ENCODE peak calls at places on chromosomes 11 and 22, in four cellular contexts. One of them, this sample, is unnamed.

GRCh38 chr11:133966924-133967598 is 10.3 kb upstream of the IGSF9B start:
- DNase-seq in mucosa of descending colon: peak; percentile 59
- DNase-seq in IMR-90: no peak
- DNase-seq in upper lobe of right lung: no peak
- DNase-seq in this sample: peak; percentile 61

GRCh38 chr22:40187389-40187788 is 9.7 kb downstream of the TNRC6B start:
- DNase-seq in IMR-90: no peak
- DNase-seq in upper lobe of right lung: no peak
- DNase-seq in mucosa of descending colon: no peak
- DNase-seq in this sample: no peak

GRCh38 chr11:45655347-45655756 is 10.1 kb downstream of the CHST1 start:
- DNase-seq in IMR-90: peak; percentile 51
- DNase-seq in mucosa of descending colon: peak; percentile 76
- DNase-seq in upper lobe of right lung: peak; percentile 85
- DNase-seq in this sample: peak; percentile 37

GRCh38 chr11:78744202-78744601 is 169.5 kb upstream of the NARS2 start:
- DNase-seq in upper lobe of right lung: no peak
- DNase-seq in mucosa of descending colon: no peak
- DNase-seq in IMR-90: no peak
- DNase-seq in this sample: no peak

GRCh38 chr11:126878892-126879291 is 121.7 kb downstream of the KIRREL3 start:
- DNase-seq in mucosa of descending colon: no peak
- DNase-seq in upper lobe of right lung: no peak
- DNase-seq in IMR-90: no peak
- DNase-seq in this sample: no peak

GRCh38 chr11:125073616-125074483 is 10.7 kb downstream of the SLC37A2 start:
- DNase-seq in upper lobe of right lung: peak; percentile 46
- DNase-seq in mucosa of descending colon: no peak
- DNase-seq in IMR-90: no peak
- DNase-seq in this sample: no peak

GRCh38 chr11:1696608-1697570 is at the start of gene KRTAP5-6:
- DNase-seq in IMR-90: no peak
- DNase-seq in mucosa of descending colon: no peak
- DNase-seq in upper lobe of right lung: no peak
- DNase-seq in this sample: no peak

GRCh38 chr11:124673333-124674167 is at the start of the genes SIAE and SPA17:
- DNase-seq in IMR-90: peak; percentile 95
- DNase-seq in upper lobe of right lung: peak; percentile 98
- DNase-seq in mucosa of descending colon: peak; percentile 98
- DNase-seq in this sample: peak; percentile 63

GRCh38 chr11:99069831-99070444 is 49.2 kb downstream of the CNTN5 start:
- DNase-seq in IMR-90: no peak
- DNase-seq in mucosa of descending colon: no peak
- DNase-seq in upper lobe of right lung: no peak
- DNase-seq in this sample: no peak

GRCh38 chr11:107859459-107860239 is 1.1 kb upstream of the SLC35F2 start:
- DNase-seq in mucosa of descending colon: peak; percentile 80
- DNase-seq in IMR-90: no peak
- DNase-seq in upper lobe of right lung: no peak
- DNase-seq in this sample: no peak

GRCh38 chr22:21593406-21594232 is 26.1 kb downstream of the UBE2L3 start:
- DNase-seq in IMR-90: no peak
- DNase-seq in mucosa of descending colon: no peak
- DNase-seq in upper lobe of right lung: no peak
- DNase-seq in this sample: no peak

GRCh38 chr11:12260731-12261521 is 116.4 kb upstream of the PARVA start:
- DNase-seq in upper lobe of right lung: no peak
- DNase-seq in IMR-90: no peak
- DNase-seq in mucosa of descending colon: no peak
- DNase-seq in this sample: no peak

GRCh38 chr11:93528757-93529639 is 14.2 kb downstream of the SMCO4 start:
- DNase-seq in upper lobe of right lung: no peak
- DNase-seq in mucosa of descending colon: no peak
- DNase-seq in IMR-90: no peak
- DNase-seq in this sample: no peak

GRCh38 chr11:120919045-120919444 is 104.9 kb upstream of the TBCEL start:
- DNase-seq in upper lobe of right lung: no peak
- DNase-seq in IMR-90: no peak
- DNase-seq in mucosa of descending colon: no peak
- DNase-seq in this sample: no peak

GRCh38 chr11:58024601-58025091 is 965 bp downstream of the OR9Q1 start:
- DNase-seq in IMR-90: peak; percentile 60
- DNase-seq in mucosa of descending colon: peak; percentile 69
- DNase-seq in upper lobe of right lung: peak; percentile 69
- DNase-seq in this sample: no peak

GRCh38 chr11:132844956-132845355 is 687.3 kb downstream of the OPCML start:
- DNase-seq in mucosa of descending colon: no peak
- DNase-seq in upper lobe of right lung: no peak
- DNase-seq in IMR-90: peak; percentile 96
- DNase-seq in this sample: no peak

GRCh38 chr11:68009391-68010000 is 631 bp upstream of the ALDH3B1 start:
- DNase-seq in mucosa of descending colon: no peak
- DNase-seq in IMR-90: peak; percentile 53
- DNase-seq in upper lobe of right lung: peak; percentile 48
- DNase-seq in this sample: no peak

GRCh38 chr22:25651332-25651731 is 86.9 kb downstream of the GRK3 start:
- DNase-seq in mucosa of descending colon: no peak
- DNase-seq in upper lobe of right lung: no peak
- DNase-seq in IMR-90: no peak
- DNase-seq in this sample: no peak

GRCh38 chr11:112590778-112591177 is 330.1 kb upstream of the PLET1 start:
- DNase-seq in mucosa of descending colon: no peak
- DNase-seq in IMR-90: no peak
- DNase-seq in upper lobe of right lung: no peak
- DNase-seq in this sample: no peak

GRCh38 chr11:74232316-74232950 is 61.3 kb downstream of the PPME1 start:
- DNase-seq in IMR-90: no peak
- DNase-seq in upper lobe of right lung: no peak
- DNase-seq in mucosa of descending colon: no peak
- DNase-seq in this sample: no peak

GRCh38 chr11:118304227-118304808 is at the start of gene CD3E:
- DNase-seq in upper lobe of right lung: no peak
- DNase-seq in IMR-90: no peak
- DNase-seq in mucosa of descending colon: no peak
- DNase-seq in this sample: peak; percentile 79

GRCh38 chr22:41992496-41992895 is 6.1 kb upstream of the WBP2NL start:
- DNase-seq in upper lobe of right lung: peak; percentile 8
- DNase-seq in mucosa of descending colon: no peak
- DNase-seq in IMR-90: no peak
- DNase-seq in this sample: no peak

GRCh38 chr11:74681686-74682651 is 49.3 kb downstream of the CHRDL2 start:
- DNase-seq in mucosa of descending colon: no peak
- DNase-seq in IMR-90: peak; percentile 40
- DNase-seq in upper lobe of right lung: peak; percentile 63
- DNase-seq in this sample: no peak

GRCh38 chr11:71203681-71204080 is 48.7 kb downstream of the SHANK2 start:
- DNase-seq in upper lobe of right lung: no peak
- DNase-seq in mucosa of descending colon: no peak
- DNase-seq in IMR-90: no peak
- DNase-seq in this sample: no peak

GRCh38 chr11:9535189-9535781 is 38.2 kb upstream of the WEE1 start:
- DNase-seq in IMR-90: peak; percentile 48
- DNase-seq in mucosa of descending colon: peak; percentile 89
- DNase-seq in upper lobe of right lung: peak; percentile 90
- DNase-seq in this sample: peak; percentile 62

GRCh38 chr22:46280999-46281623 is 13.3 kb downstream of the TTC38 start:
- DNase-seq in upper lobe of right lung: peak; percentile 63
- DNase-seq in IMR-90: no peak
- DNase-seq in mucosa of descending colon: no peak
- DNase-seq in this sample: no peak

GRCh38 chr11:10493041-10493663 is 38.1 kb downstream of the AMPD3 start:
- DNase-seq in IMR-90: no peak
- DNase-seq in mucosa of descending colon: no peak
- DNase-seq in upper lobe of right lung: no peak
- DNase-seq in this sample: no peak

GRCh38 chr11:114168691-114169090 is 109.2 kb downstream of the ZBTB16 start:
- DNase-seq in upper lobe of right lung: no peak
- DNase-seq in mucosa of descending colon: peak; percentile 70
- DNase-seq in IMR-90: no peak
- DNase-seq in this sample: no peak

GRCh38 chr11:114169321-114169749 is 109.8 kb downstream of the ZBTB16 start:
- DNase-seq in mucosa of descending colon: no peak
- DNase-seq in upper lobe of right lung: no peak
- DNase-seq in IMR-90: no peak
- DNase-seq in this sample: no peak

GRCh38 chr11:114167355-114168085 is 108.0 kb downstream of the ZBTB16 start:
- DNase-seq in mucosa of descending colon: no peak
- DNase-seq in IMR-90: no peak
- DNase-seq in upper lobe of right lung: no peak
- DNase-seq in this sample: no peak

GRCh38 chr11:114166897-114167323 is 107.4 kb downstream of the ZBTB16 start:
- DNase-seq in mucosa of descending colon: no peak
- DNase-seq in upper lobe of right lung: no peak
- DNase-seq in IMR-90: peak; percentile 63
- DNase-seq in this sample: no peak

GRCh38 chr11:114168086-114168448 is 108.6 kb downstream of the ZBTB16 start:
- DNase-seq in IMR-90: no peak
- DNase-seq in mucosa of descending colon: no peak
- DNase-seq in upper lobe of right lung: no peak
- DNase-seq in this sample: no peak
- H3K4me1 ChIP-seq in IMR-90: peaks cover 4% of the 10 kb centered on the region
- H3K4me1 ChIP-seq in mucosa of descending colon: peaks cover 87% of the 10 kb centered on the region
- H3K4me1 ChIP-seq in upper lobe of right lung: peaks cover 97% of the 10 kb centered on the region
- H3K4me1 ChIP-seq in this sample: peaks cover 93% of the 10 kb centered on the region

GRCh38 chr11:61332823-61333637 is at the start of the genes DDB1 and TKFC:
- DNase-seq in IMR-90: peak; percentile 87
- DNase-seq in mucosa of descending colon: peak; percentile 98
- DNase-seq in upper lobe of right lung: peak; percentile 99
- DNase-seq in this sample: peak; percentile 96

GRCh38 chr11:61333638-61334433 is 808 bp downstream of the TKFC start:
- DNase-seq in upper lobe of right lung: no peak
- DNase-seq in mucosa of descending colon: no peak
- DNase-seq in IMR-90: no peak
- DNase-seq in this sample: peak; percentile 4

GRCh38 chr11:61332266-61332822 is 561 bp downstream of the DDB1 start:
- DNase-seq in IMR-90: peak; percentile 36
- DNase-seq in mucosa of descending colon: no peak
- DNase-seq in upper lobe of right lung: no peak
- DNase-seq in this sample: no peak

GRCh38 chr11:61329871-61330270 is 3.0 kb downstream of the DDB1 start:
- DNase-seq in IMR-90: no peak
- DNase-seq in mucosa of descending colon: no peak
- DNase-seq in upper lobe of right lung: no peak
- DNase-seq in this sample: no peak

DNA sequence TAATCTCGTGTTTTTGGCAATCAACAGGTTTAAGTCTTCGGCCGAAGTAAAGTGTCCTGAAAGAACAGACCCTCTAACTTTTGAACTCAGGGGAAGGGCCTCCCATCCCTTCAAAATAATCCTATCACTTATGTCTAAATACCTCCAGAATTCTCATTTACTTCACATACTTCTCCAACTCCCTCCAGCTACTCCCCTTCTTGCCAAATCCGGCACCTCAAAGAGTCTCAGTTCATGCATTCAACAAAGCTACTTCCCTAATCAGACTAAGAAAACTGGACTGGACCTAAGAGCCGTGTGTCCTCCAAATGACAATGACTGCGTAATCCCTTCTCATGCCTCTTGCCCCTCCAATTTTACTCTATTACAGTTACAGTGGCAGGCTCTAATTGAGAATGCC is 1.3 kb downstream of the DDB1 start:
- DNase-seq in IMR-90: no peak
- DNase-seq in mucosa of descending colon: no peak
- DNase-seq in upper lobe of right lung: no peak
- DNase-seq in this sample: no peak
- H3K4me3 ChIP-seq in IMR-90: peak overlapping the region; percentile 92
- H3K4me3 ChIP-seq in mucosa of descending colon: no peak overlapping the region
- H3K4me3 ChIP-seq in upper lobe of right lung: peak overlapping the region; percentile 97
- H3K4me3 ChIP-seq in this sample: peak overlapping the region; percentile 84

GRCh38 chr11:122138759-122139594 is 23.0 kb upstream of the BLID start:
- DNase-seq in IMR-90: peak; percentile 56
- DNase-seq in mucosa of descending colon: no peak
- DNase-seq in upper lobe of right lung: no peak
- DNase-seq in this sample: no peak
- H3K4me1 ChIP-seq in IMR-90: peaks cover 14% of the 10 kb centered on the region
- H3K4me1 ChIP-seq in mucosa of descending colon: no peaks in the 10 kb centered on the region
- H3K4me1 ChIP-seq in upper lobe of right lung: no peaks in the 10 kb centered on the region
- H3K4me1 ChIP-seq in this sample: no peaks in the 10 kb centered on the region

GRCh38 chr22:38467904-38468760 is at the start of gene KDELR3:
- DNase-seq in mucosa of descending colon: peak; percentile 85
- DNase-seq in IMR-90: peak; percentile 71
- DNase-seq in upper lobe of right lung: peak; percentile 86
- DNase-seq in this sample: no peak
- H3K4me3 ChIP-seq in mucosa of descending colon: no peak within 1 kb of the TSS
- H3K4me3 ChIP-seq in IMR-90: peak within 1 kb of the TSS; percentile 95
- H3K4me3 ChIP-seq in upper lobe of right lung: peak within 1 kb of the TSS; percentile 63
- H3K4me3 ChIP-seq in this sample: peak within 1 kb of the TSS; percentile 44

GRCh38 chr22:17851754-17852153 is 77.5 kb upstream of the BID start:
- DNase-seq in mucosa of descending colon: no peak
- DNase-seq in upper lobe of right lung: no peak
- DNase-seq in IMR-90: no peak
- DNase-seq in this sample: no peak

GRCh38 chr22:17847360-17848078 is 73.2 kb upstream of the BID start:
- DNase-seq in IMR-90: no peak
- DNase-seq in mucosa of descending colon: no peak
- DNase-seq in upper lobe of right lung: no peak
- DNase-seq in this sample: no peak

GRCh38 chr22:17855891-17856290 is 81.6 kb upstream of the BID start:
- DNase-seq in upper lobe of right lung: no peak
- DNase-seq in mucosa of descending colon: no peak
- DNase-seq in IMR-90: no peak
- DNase-seq in this sample: no peak

GRCh38 chr22:17858033-17858432 is 83.8 kb upstream of the BID start:
- DNase-seq in upper lobe of right lung: no peak
- DNase-seq in IMR-90: no peak
- DNase-seq in mucosa of descending colon: no peak
- DNase-seq in this sample: no peak

DNA sequence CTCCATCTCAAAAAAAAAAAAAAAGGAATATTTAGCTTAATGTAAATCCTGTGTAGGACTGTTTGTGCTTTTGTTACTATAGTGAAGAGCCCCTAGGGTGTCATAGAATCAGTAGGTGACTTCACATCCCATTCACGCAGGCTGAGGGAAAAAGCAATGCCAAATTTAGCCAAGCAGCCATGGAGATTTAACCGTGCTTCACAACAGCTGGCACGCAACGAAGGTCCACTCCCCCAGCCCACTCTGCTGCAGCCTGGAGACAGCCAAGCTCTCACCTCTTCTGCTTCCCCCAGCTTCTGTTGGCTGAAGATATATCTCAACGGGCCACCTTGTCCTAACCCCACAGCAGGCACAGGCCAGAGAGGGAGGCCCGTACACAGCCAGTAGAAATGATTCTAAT is 78.8 kb upstream of the BID start:
- DNase-seq in upper lobe of right lung: no peak
- DNase-seq in IMR-90: no peak
- DNase-seq in mucosa of descending colon: no peak
- DNase-seq in this sample: no peak
- H3K4me1 ChIP-seq in upper lobe of right lung: no peaks in the 10 kb centered on the region
- H3K4me1 ChIP-seq in IMR-90: no peaks in the 10 kb centered on the region
- H3K4me1 ChIP-seq in mucosa of descending colon: peaks cover 12% of the 10 kb centered on the region
- H3K4me1 ChIP-seq in this sample: no peaks in the 10 kb centered on the region